ENCODE peak calls at places on chromosomes 13 and 19, in seven cellular contexts. One of them, this sample, is unnamed.

GRCh38 chr19:40424637-40425449 is 949 bp downstream of the SERTAD1 start:
- DNase-seq in activated CD4-positive, alpha-beta T cell treated with anti-CD3 and anti-CD28 coated beads for 4 hours: no peak
- DNase-seq in ELR: peak
- DNase-seq in memory B cell: no peak
- DNase-seq in T-helper 2 cell: no peak
- DNase-seq in central memory CD8-positive, alpha-beta T cell: no peak
- DNase-seq in nephron progenitor cell: no peak
- DNase-seq in this sample: no peak

GRCh38 chr19:36128392-36128736 is 11.5 kb upstream of the CAPNS1 start:
- DNase-seq in ELR: no peak
- DNase-seq in activated CD4-positive, alpha-beta T cell treated with anti-CD3 and anti-CD28 coated beads for 4 hours: no peak
- DNase-seq in nephron progenitor cell: peak
- DNase-seq in T-helper 2 cell: no peak
- DNase-seq in central memory CD8-positive, alpha-beta T cell: no peak
- DNase-seq in memory B cell: no peak
- DNase-seq in this sample: no peak

GRCh38 chr19:16327911-16328823 is 3.5 kb downstream of the KLF2 start:
- DNase-seq in ELR: peak
- DNase-seq in nephron progenitor cell: no peak
- DNase-seq in central memory CD8-positive, alpha-beta T cell: peak
- DNase-seq in memory B cell: peak
- DNase-seq in activated CD4-positive, alpha-beta T cell treated with anti-CD3 and anti-CD28 coated beads for 4 hours: peak
- DNase-seq in T-helper 2 cell: peak
- DNase-seq in this sample: peak

GRCh38 chr19:51552996-51553725 is 17.9 kb upstream of the ZNF175 start:
- DNase-seq in nephron progenitor cell: peak
- DNase-seq in central memory CD8-positive, alpha-beta T cell: no peak
- DNase-seq in ELR: peak
- DNase-seq in memory B cell: peak
- DNase-seq in T-helper 2 cell: no peak
- DNase-seq in activated CD4-positive, alpha-beta T cell treated with anti-CD3 and anti-CD28 coated beads for 4 hours: peak
- DNase-seq in this sample: peak

GRCh38 chr13:83794627-83795026 is 87.6 kb downstream of the SLITRK1 start:
- DNase-seq in nephron progenitor cell: no peak
- DNase-seq in ELR: no peak
- DNase-seq in memory B cell: no peak
- DNase-seq in central memory CD8-positive, alpha-beta T cell: no peak
- DNase-seq in T-helper 2 cell: no peak
- DNase-seq in activated CD4-positive, alpha-beta T cell treated with anti-CD3 and anti-CD28 coated beads for 4 hours: no peak
- DNase-seq in this sample: no peak

GRCh38 chr19:30881986-30882385 is 467.2 kb downstream of the TSHZ3 start:
- DNase-seq in memory B cell: no peak
- DNase-seq in nephron progenitor cell: no peak
- DNase-seq in central memory CD8-positive, alpha-beta T cell: no peak
- DNase-seq in ELR: no peak
- DNase-seq in activated CD4-positive, alpha-beta T cell treated with anti-CD3 and anti-CD28 coated beads for 4 hours: no peak
- DNase-seq in T-helper 2 cell: no peak
- DNase-seq in this sample: no peak

GRCh38 chr19:46979103-46979769 is 40.4 kb upstream of the NPAS1 start:
- DNase-seq in activated CD4-positive, alpha-beta T cell treated with anti-CD3 and anti-CD28 coated beads for 4 hours: no peak
- DNase-seq in ELR: no peak
- DNase-seq in T-helper 2 cell: no peak
- DNase-seq in nephron progenitor cell: peak
- DNase-seq in central memory CD8-positive, alpha-beta T cell: no peak
- DNase-seq in memory B cell: no peak
- DNase-seq in this sample: no peak

GRCh38 chr19:15266683-15267082 is 34.4 kb upstream of the EPHX3 start:
- DNase-seq in ELR: no peak
- DNase-seq in central memory CD8-positive, alpha-beta T cell: no peak
- DNase-seq in nephron progenitor cell: no peak
- DNase-seq in memory B cell: no peak
- DNase-seq in activated CD4-positive, alpha-beta T cell treated with anti-CD3 and anti-CD28 coated beads for 4 hours: no peak
- DNase-seq in T-helper 2 cell: no peak
- DNase-seq in this sample: no peak

GRCh38 chr19:39070888-39071287 is 13.3 kb upstream of the ACP7 start:
- DNase-seq in ELR: peak
- DNase-seq in T-helper 2 cell: no peak
- DNase-seq in activated CD4-positive, alpha-beta T cell treated with anti-CD3 and anti-CD28 coated beads for 4 hours: no peak
- DNase-seq in nephron progenitor cell: no peak
- DNase-seq in memory B cell: no peak
- DNase-seq in central memory CD8-positive, alpha-beta T cell: no peak
- DNase-seq in this sample: no peak

GRCh38 chr19:41288898-41289505 is 21.0 kb upstream of the CCDC97 start:
- DNase-seq in T-helper 2 cell: no peak
- DNase-seq in central memory CD8-positive, alpha-beta T cell: no peak
- DNase-seq in ELR: no peak
- DNase-seq in activated CD4-positive, alpha-beta T cell treated with anti-CD3 and anti-CD28 coated beads for 4 hours: no peak
- DNase-seq in nephron progenitor cell: no peak
- DNase-seq in memory B cell: no peak
- DNase-seq in this sample: no peak

GRCh38 chr13:52713894-52714293 is 25.7 kb downstream of the CNMD start:
- DNase-seq in memory B cell: no peak
- DNase-seq in activated CD4-positive, alpha-beta T cell treated with anti-CD3 and anti-CD28 coated beads for 4 hours: no peak
- DNase-seq in ELR: no peak
- DNase-seq in central memory CD8-positive, alpha-beta T cell: no peak
- DNase-seq in nephron progenitor cell: no peak
- DNase-seq in T-helper 2 cell: no peak
- DNase-seq in this sample: peak

GRCh38 chr19:17765069-17765618 is 13.9 kb downstream of the FCHO1 start:
- DNase-seq in memory B cell: no peak
- DNase-seq in activated CD4-positive, alpha-beta T cell treated with anti-CD3 and anti-CD28 coated beads for 4 hours: no peak
- DNase-seq in central memory CD8-positive, alpha-beta T cell: no peak
- DNase-seq in ELR: peak
- DNase-seq in T-helper 2 cell: no peak
- DNase-seq in nephron progenitor cell: no peak
- DNase-seq in this sample: peak

GRCh38 chr19:30356951-30357579 is 15.1 kb upstream of the ZNF536 start:
- DNase-seq in ELR: no peak
- DNase-seq in memory B cell: no peak
- DNase-seq in nephron progenitor cell: no peak
- DNase-seq in activated CD4-positive, alpha-beta T cell treated with anti-CD3 and anti-CD28 coated beads for 4 hours: no peak
- DNase-seq in T-helper 2 cell: no peak
- DNase-seq in central memory CD8-positive, alpha-beta T cell: no peak
- DNase-seq in this sample: no peak

GRCh38 chr19:2607712-2608601 is 94.5 kb downstream of the GNG7 start:
- DNase-seq in nephron progenitor cell: no peak
- DNase-seq in ELR: no peak
- DNase-seq in central memory CD8-positive, alpha-beta T cell: peak
- DNase-seq in memory B cell: peak
- DNase-seq in T-helper 2 cell: peak
- DNase-seq in activated CD4-positive, alpha-beta T cell treated with anti-CD3 and anti-CD28 coated beads for 4 hours: peak
- DNase-seq in this sample: no peak

GRCh38 chr19:4976412-4977298 is 7.7 kb downstream of the KDM4B start:
- DNase-seq in central memory CD8-positive, alpha-beta T cell: no peak
- DNase-seq in T-helper 2 cell: no peak
- DNase-seq in ELR: peak
- DNase-seq in nephron progenitor cell: no peak
- DNase-seq in activated CD4-positive, alpha-beta T cell treated with anti-CD3 and anti-CD28 coated beads for 4 hours: no peak
- DNase-seq in memory B cell: no peak
- DNase-seq in this sample: peak

GRCh38 chr19:3710265-3710812 is 2.2 kb downstream of the TJP3 start:
- DNase-seq in memory B cell: no peak
- DNase-seq in T-helper 2 cell: no peak
- DNase-seq in activated CD4-positive, alpha-beta T cell treated with anti-CD3 and anti-CD28 coated beads for 4 hours: no peak
- DNase-seq in ELR: no peak
- DNase-seq in nephron progenitor cell: no peak
- DNase-seq in central memory CD8-positive, alpha-beta T cell: no peak
- DNase-seq in this sample: peak

GRCh38 chr19:35955881-35956634 is 19.9 kb downstream of the LRFN3 start:
- DNase-seq in memory B cell: no peak
- DNase-seq in activated CD4-positive, alpha-beta T cell treated with anti-CD3 and anti-CD28 coated beads for 4 hours: no peak
- DNase-seq in ELR: no peak
- DNase-seq in central memory CD8-positive, alpha-beta T cell: no peak
- DNase-seq in nephron progenitor cell: no peak
- DNase-seq in T-helper 2 cell: no peak
- DNase-seq in this sample: no peak

GRCh38 chr19:32404939-32405430 is 585 bp upstream of the DPY19L3 start:
- DNase-seq in memory B cell: no peak
- DNase-seq in nephron progenitor cell: peak
- DNase-seq in central memory CD8-positive, alpha-beta T cell: peak
- DNase-seq in T-helper 2 cell: no peak
- DNase-seq in ELR: peak
- DNase-seq in activated CD4-positive, alpha-beta T cell treated with anti-CD3 and anti-CD28 coated beads for 4 hours: no peak
- DNase-seq in this sample: peak

GRCh38 chr19:5003781-5004180 is 34.9 kb downstream of the KDM4B start:
- DNase-seq in activated CD4-positive, alpha-beta T cell treated with anti-CD3 and anti-CD28 coated beads for 4 hours: no peak
- DNase-seq in ELR: no peak
- DNase-seq in central memory CD8-positive, alpha-beta T cell: no peak
- DNase-seq in nephron progenitor cell: no peak
- DNase-seq in memory B cell: no peak
- DNase-seq in T-helper 2 cell: no peak
- DNase-seq in this sample: no peak

GRCh38 chr13:44688652-44689051 is 112.5 kb upstream of the TSC22D1 start:
- DNase-seq in activated CD4-positive, alpha-beta T cell treated with anti-CD3 and anti-CD28 coated beads for 4 hours: no peak
- DNase-seq in central memory CD8-positive, alpha-beta T cell: no peak
- DNase-seq in T-helper 2 cell: no peak
- DNase-seq in ELR: no peak
- DNase-seq in memory B cell: no peak
- DNase-seq in nephron progenitor cell: no peak
- DNase-seq in this sample: no peak

GRCh38 chr13:43094901-43095300 is 71.5 kb downstream of the DNAJC15 start:
- DNase-seq in T-helper 2 cell: no peak
- DNase-seq in central memory CD8-positive, alpha-beta T cell: no peak
- DNase-seq in activated CD4-positive, alpha-beta T cell treated with anti-CD3 and anti-CD28 coated beads for 4 hours: no peak
- DNase-seq in memory B cell: no peak
- DNase-seq in nephron progenitor cell: no peak
- DNase-seq in ELR: peak
- DNase-seq in this sample: no peak

GRCh38 chr13:45092668-45093067 is 27.6 kb upstream of the GTF2F2 start:
- DNase-seq in memory B cell: no peak
- DNase-seq in nephron progenitor cell: no peak
- DNase-seq in ELR: no peak
- DNase-seq in T-helper 2 cell: no peak
- DNase-seq in central memory CD8-positive, alpha-beta T cell: no peak
- DNase-seq in activated CD4-positive, alpha-beta T cell treated with anti-CD3 and anti-CD28 coated beads for 4 hours: no peak
- DNase-seq in this sample: no peak

GRCh38 chr19:17950310-17951150 is 16.4 kb upstream of the KCNN1 start:
- DNase-seq in nephron progenitor cell: peak
- DNase-seq in memory B cell: peak
- DNase-seq in T-helper 2 cell: peak
- DNase-seq in central memory CD8-positive, alpha-beta T cell: peak
- DNase-seq in ELR: no peak
- DNase-seq in activated CD4-positive, alpha-beta T cell treated with anti-CD3 and anti-CD28 coated beads for 4 hours: no peak
- DNase-seq in this sample: no peak

GRCh38 chr13:43874512-43875092 is 4.9 kb downstream of the CCDC122 start:
- DNase-seq in ELR: peak
- DNase-seq in T-helper 2 cell: no peak
- DNase-seq in nephron progenitor cell: no peak
- DNase-seq in central memory CD8-positive, alpha-beta T cell: no peak
- DNase-seq in memory B cell: no peak
- DNase-seq in activated CD4-positive, alpha-beta T cell treated with anti-CD3 and anti-CD28 coated beads for 4 hours: no peak
- DNase-seq in this sample: no peak

GRCh38 chr19:49684251-49684982 is 5.0 kb upstream of the ADM5 start:
- DNase-seq in activated CD4-positive, alpha-beta T cell treated with anti-CD3 and anti-CD28 coated beads for 4 hours: peak
- DNase-seq in ELR: peak
- DNase-seq in nephron progenitor cell: no peak
- DNase-seq in T-helper 2 cell: no peak
- DNase-seq in memory B cell: no peak
- DNase-seq in central memory CD8-positive, alpha-beta T cell: no peak
- DNase-seq in this sample: no peak

GRCh38 chr13:25752957-25753540 is 298.8 kb downstream of the SHISA2 start:
- DNase-seq in activated CD4-positive, alpha-beta T cell treated with anti-CD3 and anti-CD28 coated beads for 4 hours: no peak
- DNase-seq in nephron progenitor cell: no peak
- DNase-seq in ELR: peak
- DNase-seq in T-helper 2 cell: no peak
- DNase-seq in central memory CD8-positive, alpha-beta T cell: no peak
- DNase-seq in memory B cell: no peak
- DNase-seq in this sample: peak

GRCh38 chr13:33017410-33017929 is 1.2 kb downstream of the KL start:
- DNase-seq in nephron progenitor cell: peak
- DNase-seq in T-helper 2 cell: peak
- DNase-seq in activated CD4-positive, alpha-beta T cell treated with anti-CD3 and anti-CD28 coated beads for 4 hours: no peak
- DNase-seq in ELR: peak
- DNase-seq in central memory CD8-positive, alpha-beta T cell: no peak
- DNase-seq in memory B cell: no peak
- DNase-seq in this sample: peak

This sample was measured in left ventricle myocardium superior.